ENCODE peak calls at places on chromosomes 13 and 19, in seven cellular contexts. O, F, C, M, T, Q and A are unnamed samples.

GRCh38 chr19:38917921-38918491 is 6.0 kb upstream of the CCER2 start:
- DNase-seq in O (no peak), F (no peak), C (no peak), M (no peak), T (peak; percentile 14), Q (no peak), A (no peak)

GRCh38 chr13:111184685-111185401 is 69.7 kb downstream of the ARHGEF7 start:
- DNase-seq in O (no peak), F (no peak), C (no peak), M (no peak), T (peak; percentile 34), Q (peak; percentile 51), A (peak; percentile 88)

GRCh38 chr19:18274776-18275356 is 614 bp upstream of the IQCN start:
- DNase-seq in O (peak; percentile 89), F (no peak), C (no peak), M (peak; percentile 93), T (peak; percentile 87), Q (no peak), A (no peak)

GRCh38 chr19:20238025-20238623 is 71.1 kb downstream of the ZNF486 start:
- DNase-seq in O (peak; percentile 77), F (peak; percentile 74), C (peak; percentile 72), M (peak; percentile 97), T (peak; percentile 90), Q (peak; percentile 95), A (peak; percentile 92)

GRCh38 chr13:51105046-51105445 is 6.0 kb downstream of the C13orf42 start:
- DNase-seq in O (no peak), F (no peak), C (no peak), M (no peak), T (no peak), Q (no peak), A (no peak)

GRCh38 chr13:50358221-50358620 is 343.0 kb downstream of the KCNRG start:
- DNase-seq in O (no peak), F (no peak), C (no peak), M (no peak), T (peak; percentile 34), Q (no peak), A (no peak)

GRCh38 chr13:24274452-24274971 is 34.9 kb upstream of the C1QTNF9 start:
- DNase-seq in O (peak; percentile 59), F (peak; percentile 50), C (peak; percentile 49), M (no peak), T (peak; percentile 11), Q (peak; percentile 79), A (peak; percentile 79)

GRCh38 chr19:51398096-51398704 is 7.8 kb upstream of the C19orf84 start:
- DNase-seq in O (peak; percentile 18), F (no peak), C (no peak), M (no peak), T (peak; percentile 24), Q (no peak), A (no peak)

GRCh38 chr19:8965887-8966286 is 44.3 kb downstream of the MUC16 start:
- DNase-seq in O (no peak), F (no peak), C (no peak), M (no peak), T (no peak), Q (no peak), A (no peak)